ENCODE peak calls at places on chromosomes 4 and X, in eight cellular contexts. T is fibroblast of lung, H is right lobe of liver, M is choroid plexus epithelial cell, C is GM12878, V is tibial nerve, Q is HFFc6, K is endothelial cell. X is an unnamed sample.

GRCh38 chrX:8083276-8083675 is 87.8 kb downstream of the VCX2 start:
- DNase-seq in H (no peak), V (no peak), T (no peak), Q (no peak), K (no peak), C (no peak), M (no peak), X (no peak)

GRCh38 chr4:7320413-7320812 is 114.3 kb downstream of the PSAPL1 start:
- DNase-seq in V (no peak), M (no peak), K (no peak), T (no peak), Q (no peak), C (no peak), H (no peak), X (no peak)

GRCh38 chrX:20378291-20378920 is 111.7 kb upstream of the RPS6KA3 start:
- DNase-seq in V (no peak), T (no peak), M (no peak), Q (peak; percentile 4), K (no peak), C (peak; percentile 12), H (no peak), X (peak; percentile 51)

GRCh38 chr4:131258361-131258760 is 1890.7 kb upstream of the PCDH10 start:
- DNase-seq in M (no peak), K (no peak), H (no peak), C (no peak), Q (no peak), T (no peak), V (no peak), X (no peak)

GRCh38 chr4:15526924-15527592 is 57.4 kb downstream of the CC2D2A start:
- DNase-seq in K (no peak), V (no peak), M (no peak), T (no peak), H (no peak), C (no peak), Q (no peak), X (no peak)

GRCh38 chr4:130183096-130183495 is 1087.1 kb downstream of the C4orf33 start:
- DNase-seq in C (no peak), H (no peak), M (peak; percentile 1), K (no peak), V (no peak), T (no peak), Q (peak; percentile 12), X (no peak)

GRCh38 chr4:188417181-188417580 is 277.9 kb downstream of the TRIML1 start:
- DNase-seq in H (no peak), V (no peak), T (no peak), M (no peak), Q (no peak), C (no peak), K (no peak), X (peak; percentile 39)

GRCh38 chr4:38751341-38752043 is 31.3 kb downstream of the TLR10 start:
- DNase-seq in C (no peak), Q (no peak), H (no peak), T (no peak), K (no peak), V (no peak), M (no peak), X (no peak)

GRCh38 chr4:123666486-123666885 is 269.9 kb downstream of the SPRY1 start:
- DNase-seq in M (no peak), K (no peak), T (no peak), H (no peak), C (no peak), V (no peak), Q (no peak), X (no peak)

GRCh38 chr4:24477919-24478318 is 106.4 kb downstream of the DHX15 start:
- DNase-seq in C (no peak), H (no peak), K (no peak), V (no peak), M (peak; percentile 92), T (peak; percentile 84), Q (peak; percentile 25), X (no peak)

GRCh38 chrX:69066966-69067525 is 98.2 kb downstream of the PJA1 start:
- DNase-seq in H (no peak), T (no peak), C (no peak), M (peak; percentile 20), Q (no peak), V (no peak), K (no peak), X (no peak)

GRCh38 chrX:13194291-13195103 is 125.4 kb downstream of the ATXN3L start:
- DNase-seq in Q (no peak), M (no peak), V (no peak), H (no peak), C (no peak), T (peak; percentile 22), K (no peak), X (no peak)

GRCh38 chr4:13427599-13428325 is 56.4 kb downstream of the RAB28 start:
- DNase-seq in V (no peak), C (no peak), H (no peak), T (peak; percentile 19), M (peak; percentile 9), Q (no peak), K (no peak), X (peak; percentile 20)

GRCh38 chrX:18173494-18174180 is 47.0 kb downstream of the BEND2 start:
- DNase-seq in V (no peak), T (no peak), Q (no peak), C (no peak), H (no peak), M (no peak), K (no peak), X (no peak)

GRCh38 chrX:72268601-72269365 is 8.3 kb downstream of the RPS4X start:
- DNase-seq in K (no peak), V (no peak), C (no peak), Q (peak; percentile 36), H (no peak), M (peak; percentile 93), T (peak; percentile 69), X (no peak)

GRCh38 chrX:9988762-9989161 is 21.6 kb downstream of the CLDN34 start:
- DNase-seq in Q (no peak), V (no peak), C (no peak), M (peak; percentile 45), T (peak; percentile 18), K (no peak), H (no peak), X (no peak)
- TF ChIP-seq CTCF in Q (peak; percentile 79), V (peak; percentile 61), C (peak; percentile 71), M (peak; percentile 56), T (peak; percentile 22), K (peak; percentile 43), H (peak; percentile 43), X (peak; percentile 23)

GRCh38 chrX:23931149-23931604 is 23.4 kb downstream of the CXorf58 start:
- DNase-seq in Q (no peak), K (no peak), V (no peak), C (no peak), T (no peak), M (no peak), H (no peak), X (peak; percentile 51)

DNA sequence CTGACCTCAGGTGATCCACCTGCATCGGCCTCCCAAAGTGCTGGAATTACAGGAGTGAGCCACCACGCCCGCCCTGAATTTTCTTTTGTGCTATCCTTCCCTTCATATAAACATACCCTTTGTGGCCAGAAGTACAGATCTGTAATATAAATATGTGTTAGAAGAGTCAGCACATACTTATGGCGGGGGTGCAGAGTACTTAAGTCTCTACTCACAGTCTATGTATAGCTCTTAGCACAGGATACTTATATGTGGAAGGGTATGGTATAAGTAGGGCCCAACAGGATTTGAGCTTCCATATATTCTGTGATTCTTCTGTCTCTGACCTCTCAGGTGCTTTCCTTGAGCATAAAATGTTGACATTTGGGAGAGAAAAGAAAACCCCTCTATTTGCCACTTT is 18.2 kb downstream of the CXorf58 start:
- DNase-seq in H (no peak), C (no peak), K (no peak), V (no peak), M (no peak), T (no peak), Q (no peak), X (no peak)
- TF ChIP-seq CTCF in H (no peak), C (no peak), K (no peak), V (no peak), M (no peak), T (no peak), Q (no peak), X (no peak)

GRCh38 chr4:48767055-48767454 is 13.0 kb downstream of the FRYL start:
- DNase-seq in C (no peak), H (no peak), Q (no peak), K (no peak), M (no peak), T (no peak), V (no peak), X (no peak)
- TF ChIP-seq CTCF in C (no peak), H (no peak), Q (peak; percentile 38), K (no peak), M (no peak), T (no peak), V (no peak), X (peak; percentile 9)

GRCh38 chr4:118883861-118884260 is 4.8 kb upstream of the SYNPO2 start:
- DNase-seq in V (no peak), M (peak; percentile 13), T (no peak), Q (no peak), C (no peak), H (no peak), K (no peak), X (no peak)
- TF ChIP-seq CTCF in V (no peak), M (peak; percentile 49), T (no peak), Q (peak; percentile 65), C (peak; percentile 9), H (no peak), K (no peak), X (no peak)

DNA sequence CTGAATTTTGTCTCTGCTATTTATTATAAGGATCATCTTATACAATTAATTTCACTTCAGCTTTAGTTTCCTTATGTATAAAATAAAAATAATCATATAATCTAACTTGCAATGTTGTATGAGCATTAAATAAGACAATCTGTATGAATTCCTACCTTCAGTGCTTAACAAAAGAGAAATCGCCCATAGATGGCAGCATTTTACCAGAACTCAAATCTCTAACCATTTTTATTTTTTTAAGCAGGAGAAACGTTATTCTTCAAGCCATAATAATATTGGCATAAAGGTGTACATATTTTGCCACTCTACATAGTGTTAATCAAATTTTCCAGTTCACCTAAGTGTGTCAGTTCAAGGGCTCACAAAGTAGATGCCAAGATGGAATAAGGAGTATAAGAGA is 78.8 kb downstream of the TMEM47 start:
- DNase-seq in T (peak; percentile 68), Q (peak; percentile 34), H (no peak), V (peak; percentile 33), C (no peak), K (no peak), M (peak; percentile 71), X (no peak)
- TF ChIP-seq CTCF in T (no peak), Q (peak; percentile 76), H (peak; percentile 54), V (peak; percentile 20), C (peak; percentile 29), K (no peak), M (peak; percentile 39), X (no peak)

DNA sequence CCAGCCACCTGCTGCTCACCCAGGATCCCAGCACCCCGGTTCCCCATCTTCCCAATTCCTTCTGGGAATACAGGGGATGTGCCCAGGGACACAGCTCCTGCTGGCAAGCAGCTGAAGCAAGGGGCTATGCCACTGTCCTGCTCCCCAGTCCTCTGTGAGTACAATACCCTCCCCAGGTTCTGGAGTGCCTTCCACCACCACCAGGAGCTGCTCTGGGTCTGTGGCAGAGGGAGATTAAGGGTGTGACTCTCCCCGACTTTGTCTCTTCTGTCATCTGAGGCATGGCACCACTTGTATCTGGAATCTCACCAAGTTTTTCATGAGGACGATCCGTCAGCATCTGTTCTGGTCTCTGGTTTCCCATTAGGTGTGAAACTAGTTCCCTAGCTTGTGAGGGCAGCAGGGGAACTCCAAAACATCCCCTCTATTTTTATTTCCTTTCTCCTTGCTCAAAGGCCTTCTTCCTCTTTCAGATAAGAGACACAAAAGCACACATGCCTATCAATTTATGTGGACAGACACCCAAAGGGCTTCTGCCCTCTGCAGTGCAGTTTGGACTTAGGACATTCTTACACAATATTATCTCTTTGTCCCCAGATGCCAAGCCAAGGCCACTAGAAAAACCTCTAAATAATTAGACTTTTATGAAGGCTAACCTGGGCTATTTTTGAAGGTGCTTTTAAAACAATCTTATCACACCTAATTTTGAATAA is 26.8 kb downstream of the MGST2 start:
- DNase-seq in C (no peak), M (no peak), H (no peak), Q (no peak), K (peak; percentile 32), T (no peak), V (no peak), X (peak; percentile 64)
- TF ChIP-seq CTCF in C (peak; percentile 24), M (peak; percentile 43), H (no peak), Q (peak; percentile 51), K (no peak), T (no peak), V (no peak), X (peak; percentile 46)

X was measured in Caco-2.